ENCODE peak calls at places on chromosomes 12 and 14, in ten cellular contexts. Y is neural progenitor cell, V is upper lobe of right lung, R is stomach, Z is IMR-90, K is body of pancreas, O is cardiac muscle cell, M is fibroblast of the aortic adventitia, G is left ventricle myocardium inferior, C is HepG2. J is an unnamed sample.

GRCh38 chr12:68177562-68177961 is 18.0 kb upstream of the IFNG start:
- DNase-seq in R (no peak), Y (peak), C (no peak), G (no peak), M (no peak), V (no peak), K (no peak), Z (no peak), O (no peak), J (no peak)

GRCh38 chr12:108399514-108399913 is 60.4 kb upstream of the CMKLR1 start:
- DNase-seq in G (peak), C (no peak), V (no peak), M (no peak), Y (no peak), R (no peak), O (no peak), K (no peak), Z (no peak), J (no peak)

GRCh38 chr14:103111297-103111981 is 11.8 kb upstream of the TNFAIP2 start:
- DNase-seq in C (no peak), V (no peak), O (no peak), K (peak), G (no peak), Y (no peak), Z (no peak), M (no peak), R (no peak), J (no peak)

GRCh38 chr12:54140958-54141388 is 47.8 kb downstream of the SMUG1 start:
- DNase-seq in G (peak), V (no peak), M (peak), K (no peak), O (no peak), C (no peak), Z (no peak), Y (peak), R (no peak), J (no peak)

GRCh38 chr14:70882771-70883492 is 24.3 kb upstream of the PCNX1 start:
- DNase-seq in Y (no peak), G (no peak), K (no peak), R (no peak), Z (peak), M (peak), C (no peak), V (no peak), O (no peak), J (no peak)

GRCh38 chr12:25866586-25867378 is 91.7 kb upstream of the RASSF8 start:
- DNase-seq in O (no peak), R (no peak), M (no peak), Z (no peak), C (no peak), K (no peak), G (no peak), V (no peak), Y (peak), J (no peak)

GRCh38 chr12:120851444-120851843 is 52.7 kb downstream of the SPPL3 start:
- DNase-seq in M (no peak), Y (no peak), V (no peak), K (no peak), G (no peak), O (no peak), C (no peak), R (no peak), Z (no peak), J (no peak)

GRCh38 chr12:46370792-46371717 is 1.5 kb downstream of the SLC38A2 start:
- DNase-seq in M (peak), Z (peak), C (peak), G (peak), R (peak), K (peak), O (peak), V (peak), Y (peak), J (no peak)

GRCh38 chr14:50998612-50999011 is 54.3 kb upstream of the PYGL start:
- DNase-seq in O (no peak), C (no peak), R (no peak), G (no peak), K (no peak), M (no peak), Y (no peak), V (no peak), Z (no peak), J (no peak)

GRCh38 chr12:20472089-20472488 is 103.8 kb downstream of the PDE3A start:
- DNase-seq in G (no peak), Z (no peak), R (no peak), Y (no peak), V (no peak), O (no peak), C (no peak), M (peak), K (no peak), J (no peak)

DNA sequence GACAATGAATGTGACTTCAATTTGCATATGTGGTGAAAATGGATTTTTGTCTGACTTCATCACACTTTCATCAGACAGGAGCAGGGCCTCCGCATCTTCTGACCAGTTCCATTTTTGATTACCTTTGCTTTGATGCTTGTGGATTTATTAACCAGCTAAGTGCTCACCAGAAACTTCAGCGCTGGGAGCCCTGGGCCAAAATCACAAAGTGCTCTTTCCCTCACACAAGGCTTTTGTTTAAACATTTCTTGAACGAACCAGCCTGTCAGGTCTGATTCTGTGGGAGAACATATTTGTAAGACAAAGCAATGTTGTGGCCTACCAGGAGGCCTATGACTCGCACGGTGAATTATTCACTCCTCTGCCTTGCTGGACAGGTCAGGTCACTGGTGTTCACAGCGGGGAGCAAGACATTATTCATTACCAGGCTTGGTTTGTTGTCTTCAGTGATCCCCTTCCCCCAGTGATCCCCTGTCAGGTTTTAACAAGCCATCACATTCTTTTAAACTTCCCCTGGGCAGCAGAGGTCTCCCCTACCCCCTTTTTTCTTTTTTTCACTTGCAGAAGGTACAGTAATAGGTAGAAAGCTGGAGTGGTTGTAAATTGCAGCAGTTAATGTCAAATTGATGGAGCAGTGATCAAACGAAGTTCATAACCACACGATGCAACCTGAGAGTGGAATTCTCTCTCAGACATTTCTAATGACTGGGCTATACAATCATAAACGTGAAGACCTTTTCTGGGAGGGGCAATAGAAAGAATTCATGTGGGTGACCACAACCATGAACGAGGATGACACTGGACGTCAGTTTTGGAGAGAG is 167.5 kb upstream of the PRICKLE1 start:
- DNase-seq in O (peak), G (no peak), M (peak), K (peak), Y (peak), R (no peak), C (no peak), V (no peak), Z (peak), J (no peak)
- TF ChIP-seq CTCF in O (no peak), G (no peak), M (no peak), K (no peak), Y (no peak), R (no peak), C (no peak), V (no peak), Z (no peak), J (no peak)

GRCh38 chr12:55929306-55929791 is 1.6 kb upstream of the DGKA start:
- DNase-seq in G (no peak), O (no peak), K (no peak), M (no peak), Z (no peak), C (no peak), Y (no peak), R (peak), V (no peak), J (peak)
- H3K4me3 ChIP-seq in G (no peak), O (no peak), K (no peak), M (no peak), Z (no peak), C (peak), Y (no peak), R (no peak), V (no peak), J (peak)

GRCh38 chr12:13200841-13201240 is 4.3 kb downstream of the EMP1 start:
- DNase-seq in Z (no peak), Y (no peak), G (no peak), C (no peak), V (no peak), R (no peak), K (no peak), M (no peak), O (no peak), J (no peak)

GRCh38 chr12:13204428-13204827 is 7.9 kb downstream of the EMP1 start:
- DNase-seq in R (no peak), V (no peak), G (no peak), C (no peak), Y (peak), Z (peak), O (no peak), M (peak), K (no peak), J (no peak)

GRCh38 chr12:13205809-13206559 is 9.5 kb downstream of the EMP1 start:
- DNase-seq in C (no peak), G (no peak), R (no peak), Z (peak), K (no peak), Y (no peak), M (peak), O (no peak), V (no peak), J (no peak)

GRCh38 chr12:13206560-13206897 is 10.0 kb downstream of the EMP1 start:
- DNase-seq in G (no peak), C (no peak), R (no peak), K (no peak), V (no peak), Z (no peak), M (no peak), O (no peak), Y (no peak), J (no peak)

GRCh38 chr12:13203028-13203922 is 6.7 kb downstream of the EMP1 start:
- DNase-seq in V (peak), M (peak), C (no peak), R (no peak), G (peak), O (peak), K (no peak), Y (peak), Z (no peak), J (no peak)
- TF ChIP-seq CTCF in V (peak), M (peak), C (peak), R (no peak), G (peak), O (peak), K (no peak), Y (peak), Z (peak), J (no peak)

DNA sequence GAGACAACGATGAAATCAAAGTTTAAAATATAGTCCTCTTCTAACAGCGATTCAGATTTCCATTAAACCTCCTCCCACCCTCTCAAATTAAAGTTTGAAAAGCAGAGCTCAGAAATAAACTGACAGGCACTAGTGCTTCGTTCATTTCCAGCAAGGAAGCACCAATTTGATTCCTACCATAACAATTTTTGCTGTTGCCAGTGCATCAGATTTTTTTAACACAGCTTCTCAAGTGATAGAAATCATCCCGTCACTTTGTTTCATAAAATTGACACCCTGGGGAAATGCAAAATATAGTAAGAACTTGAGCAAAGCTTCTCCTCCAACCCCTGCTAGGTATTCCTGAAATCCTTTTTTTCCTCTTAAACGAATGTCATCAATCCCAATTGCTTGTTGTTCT is 332.0 kb downstream of the FOXG1 start:
- DNase-seq in K (no peak), Y (no peak), G (no peak), V (no peak), M (no peak), O (no peak), C (no peak), R (no peak), Z (no peak), J (no peak)
- H3K4me3 ChIP-seq in K (no peak), Y (no peak), G (no peak), V (no peak), M (no peak), O (no peak), C (no peak), R (no peak), Z (no peak), J (no peak)

DNA sequence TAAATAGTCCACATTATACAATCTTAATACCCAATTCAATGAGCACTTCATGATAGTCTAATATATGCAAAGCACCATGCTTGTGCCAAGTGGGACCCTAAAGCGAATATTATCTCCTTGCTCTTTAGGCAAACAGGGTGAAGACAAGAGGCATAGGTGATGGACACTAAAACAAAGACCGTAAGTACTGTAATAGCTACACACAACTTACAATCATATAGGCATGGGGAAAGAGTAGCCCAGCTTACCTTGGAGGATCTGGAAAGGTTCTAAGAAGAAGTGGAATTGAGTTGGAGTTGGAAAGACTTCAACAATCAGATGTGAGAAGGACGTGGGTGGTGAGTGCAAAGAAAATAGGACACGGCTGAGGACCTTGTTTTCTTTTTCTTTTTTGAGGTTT is 19.1 kb upstream of the BCL2L14 start:
- DNase-seq in O (no peak), V (no peak), Y (no peak), C (no peak), K (no peak), M (no peak), G (no peak), R (no peak), Z (no peak), J (no peak)
- TF ChIP-seq CTCF in O (no peak), V (no peak), Y (no peak), C (no peak), K (no peak), M (no peak), G (no peak), R (no peak), Z (no peak), J (no peak)

J was measured in GM12864.